ENCODE peak calls at places on chromosomes 5 and 9, in six cellular contexts. P is epithelial cell of esophagus, E is suprapubic skin, F is dorsolateral prefrontal cortex, L is fibroblast of pulmonary artery, O is sigmoid colon. V is an unnamed sample.

GRCh38 chr5:61245486-61245885 is 83.2 kb upstream of the SMIM15 start:
- DNase-seq in P (peak), E (no peak), F (no peak), L (peak), O (no peak), V (no peak)

GRCh38 chr9:15509931-15510788 is 610 bp downstream of the PSIP1 start:
- DNase-seq in P (no peak), E (no peak), F (no peak), L (peak), O (peak), V (no peak)

GRCh38 chr5:122195784-122196394 is 66.5 kb downstream of the ZNF474 start:
- DNase-seq in P (peak), E (no peak), F (peak), L (peak), O (no peak), V (peak)

GRCh38 chr9:80649001-80649420 is 1040.3 kb downstream of the TLE1 start:
- DNase-seq in P (peak), E (no peak), F (peak), L (peak), O (peak), V (no peak)

GRCh38 chr9:88278036-88278435 is 110.2 kb upstream of the SPIN1 start:
- DNase-seq in P (no peak), E (no peak), F (no peak), L (no peak), O (no peak), V (no peak)

GRCh38 chr5:56155992-56156584 is 77.0 kb downstream of the ANKRD55 start:
- DNase-seq in P (no peak), E (no peak), F (peak), L (no peak), O (peak), V (no peak)

GRCh38 chr5:114467729-114468128 is 105.9 kb downstream of the KCNN2 start:
- DNase-seq in P (no peak), E (no peak), F (no peak), L (no peak), O (no peak), V (peak)

GRCh38 chr9:98506422-98507054 is 202.2 kb downstream of the GABBR2 start:
- DNase-seq in P (no peak), E (no peak), F (no peak), L (no peak), O (no peak), V (no peak)

GRCh38 chr5:149517461-149518122 is 33.6 kb downstream of the CSNK1A1 start:
- DNase-seq in P (peak), E (no peak), F (peak), L (peak), O (no peak), V (no peak)

GRCh38 chr5:9431496-9432258 is 114.2 kb downstream of the SEMA5A start:
- DNase-seq in P (no peak), E (no peak), F (no peak), L (peak), O (no peak), V (peak)

GRCh38 chr5:33936004-33936380 is 194 bp upstream of the RXFP3 start:
- DNase-seq in P (peak), E (no peak), F (no peak), L (peak), O (no peak), V (peak)

GRCh38 chr5:127400946-127401670 is 110.5 kb downstream of the MEGF10 start:
- DNase-seq in P (no peak), E (no peak), F (no peak), L (no peak), O (no peak), V (no peak)

GRCh38 chr5:145775893-145776444 is 59.2 kb downstream of the PRELID2 start:
- DNase-seq in P (peak), E (no peak), F (no peak), L (peak), O (no peak), V (peak)

GRCh38 chr5:15260347-15261278 is 239.4 kb upstream of the FBXL7 start:
- DNase-seq in P (no peak), E (no peak), F (no peak), L (peak), O (no peak), V (no peak)

GRCh38 chr9:98361645-98362044 is 106.2 kb upstream of the TBC1D2 start:
- DNase-seq in P (no peak), E (no peak), F (no peak), L (no peak), O (no peak), V (no peak)

GRCh38 chr9:35519697-35520403 is 29.9 kb downstream of the RUSC2 start:
- DNase-seq in P (peak), E (no peak), F (no peak), L (no peak), O (no peak), V (no peak)

GRCh38 chr9:88007291-88007650 is 32.9 kb upstream of the CDK20 start:
- DNase-seq in P (no peak), E (no peak), F (no peak), L (no peak), O (no peak), V (no peak)

GRCh38 chr9:117704024-117704575 is at the start of gene TLR4:
- DNase-seq in P (peak), E (peak), F (peak), L (peak), O (peak), V (peak)

GRCh38 chr5:25423271-25423670 is 778.5 kb upstream of the CDH10 start:
- DNase-seq in P (no peak), E (no peak), F (no peak), L (no peak), O (no peak), V (no peak)

GRCh38 chr5:2891781-2892180 is 140.3 kb upstream of the IRX2 start:
- DNase-seq in P (no peak), E (peak), F (no peak), L (no peak), O (no peak), V (no peak)

GRCh38 chr5:151562019-151562707 is 29.0 kb downstream of the FAT2 start:
- DNase-seq in P (no peak), E (no peak), F (no peak), L (no peak), O (no peak), V (no peak)

GRCh38 chr9:92970467-92970923 is 23.2 kb downstream of the FGD3 start:
- DNase-seq in P (peak), E (peak), F (no peak), L (peak), O (no peak), V (peak)

GRCh38 chr5:139482050-139482889 is at the start of gene STING1:
- DNase-seq in P (peak), E (peak), F (peak), L (peak), O (peak), V (peak)

GRCh38 chr5:81631124-81631523 is 119.8 kb downstream of the SSBP2 start:
- DNase-seq in P (no peak), E (no peak), F (no peak), L (no peak), O (no peak), V (no peak)

GRCh38 chr5:18465833-18466681 is 831.8 kb downstream of the TAF11L14 start:
- DNase-seq in P (peak), E (no peak), F (peak), L (peak), O (no peak), V (peak)

GRCh38 chr9:5336683-5337082 is 3.0 kb downstream of the RLN1 start:
- DNase-seq in P (no peak), E (no peak), F (no peak), L (no peak), O (no peak), V (no peak)

GRCh38 chr5:89199306-89199705 is 316.3 kb upstream of the MEF2C start:
- DNase-seq in P (no peak), E (no peak), F (no peak), L (no peak), O (no peak), V (no peak)

GRCh38 chr5:89203611-89204010 is 320.6 kb upstream of the MEF2C start:
- DNase-seq in P (no peak), E (no peak), F (no peak), L (no peak), O (no peak), V (no peak)

GRCh38 chr5:89204766-89205165 is 321.8 kb upstream of the MEF2C start:
- DNase-seq in P (no peak), E (no peak), F (no peak), L (no peak), O (no peak), V (no peak)

DNA sequence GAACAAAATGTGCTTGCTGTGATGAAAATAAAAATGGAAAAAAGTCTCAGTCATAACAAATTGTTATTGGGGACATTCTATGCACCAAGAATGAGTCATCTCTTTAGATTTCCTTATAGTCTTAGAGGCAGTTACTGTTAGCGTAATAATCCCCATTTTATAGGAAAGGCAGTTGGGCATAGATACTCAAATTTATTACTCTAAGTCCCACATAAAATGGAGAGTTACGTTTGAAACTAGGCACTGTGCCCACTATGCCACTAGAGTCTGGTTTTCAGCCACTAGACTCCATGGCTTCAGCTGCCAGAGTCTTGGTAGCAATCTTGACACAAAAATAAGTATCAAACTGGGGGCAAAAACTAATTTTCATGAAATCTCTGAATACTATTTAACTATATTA is 317.9 kb upstream of the MEF2C start:
- DNase-seq in P (no peak), E (no peak), F (no peak), L (no peak), O (no peak), V (no peak)
- TF ChIP-seq CTCF in P (no peak), E (no peak), F (no peak), L (no peak), O (no peak), V (no peak)

GRCh38 chr5:155938051-155938450 is 388.9 kb upstream of the SGCD start:
- DNase-seq in P (no peak), E (no peak), F (no peak), L (no peak), O (no peak), V (no peak)

GRCh38 chr5:155941340-155941739 is 385.6 kb upstream of the SGCD start:
- DNase-seq in P (no peak), E (no peak), F (no peak), L (no peak), O (no peak), V (no peak)

GRCh38 chr5:155947394-155948062 is 379.4 kb upstream of the SGCD start:
- DNase-seq in P (no peak), E (no peak), F (no peak), L (no peak), O (no peak), V (no peak)

DNA sequence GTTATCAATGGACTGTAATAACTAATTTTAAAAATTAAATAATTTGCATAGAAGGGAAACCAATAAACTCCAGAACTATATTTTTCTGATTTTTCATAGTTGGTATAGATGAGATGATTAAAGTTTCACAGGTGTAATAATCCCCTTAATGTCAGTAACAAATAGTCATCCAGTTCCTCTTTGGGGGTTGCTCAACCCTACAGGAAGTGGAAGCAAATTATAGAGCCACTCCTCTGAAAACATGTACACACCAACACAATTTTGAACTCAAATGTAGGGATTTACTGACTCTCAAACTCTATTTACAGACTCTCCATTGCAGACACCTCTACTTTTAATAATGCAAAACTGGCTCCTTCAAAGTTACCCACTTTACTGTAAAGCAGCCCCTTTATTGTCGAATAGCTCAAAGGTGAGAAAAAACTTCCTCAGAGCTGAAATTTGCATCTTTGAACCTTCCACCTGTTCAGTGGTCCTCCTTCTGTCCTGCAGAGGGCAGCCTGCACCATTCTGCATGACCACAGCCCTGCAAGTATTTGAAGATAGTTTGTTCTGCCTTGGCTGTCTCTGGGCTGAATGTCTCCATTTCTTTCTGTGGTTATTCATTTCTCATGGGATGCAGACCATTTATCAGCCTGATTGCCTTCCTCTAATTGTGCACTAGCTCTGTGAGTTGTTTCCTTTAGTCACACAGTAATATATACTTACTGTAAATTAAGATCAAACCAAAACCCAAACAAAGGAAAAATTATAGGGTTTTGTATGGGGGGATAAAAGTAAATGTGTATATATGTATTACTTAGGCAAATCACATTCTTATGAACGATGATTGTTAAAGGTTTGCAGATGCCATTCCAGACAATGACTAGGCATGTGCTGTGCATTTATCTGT is 383.2 kb upstream of the SGCD start:
- DNase-seq in P (peak), E (no peak), F (peak), L (peak), O (no peak), V (no peak)
- TF ChIP-seq CTCF in P (peak), E (no peak), F (peak), L (peak), O (peak), V (peak)

DNA sequence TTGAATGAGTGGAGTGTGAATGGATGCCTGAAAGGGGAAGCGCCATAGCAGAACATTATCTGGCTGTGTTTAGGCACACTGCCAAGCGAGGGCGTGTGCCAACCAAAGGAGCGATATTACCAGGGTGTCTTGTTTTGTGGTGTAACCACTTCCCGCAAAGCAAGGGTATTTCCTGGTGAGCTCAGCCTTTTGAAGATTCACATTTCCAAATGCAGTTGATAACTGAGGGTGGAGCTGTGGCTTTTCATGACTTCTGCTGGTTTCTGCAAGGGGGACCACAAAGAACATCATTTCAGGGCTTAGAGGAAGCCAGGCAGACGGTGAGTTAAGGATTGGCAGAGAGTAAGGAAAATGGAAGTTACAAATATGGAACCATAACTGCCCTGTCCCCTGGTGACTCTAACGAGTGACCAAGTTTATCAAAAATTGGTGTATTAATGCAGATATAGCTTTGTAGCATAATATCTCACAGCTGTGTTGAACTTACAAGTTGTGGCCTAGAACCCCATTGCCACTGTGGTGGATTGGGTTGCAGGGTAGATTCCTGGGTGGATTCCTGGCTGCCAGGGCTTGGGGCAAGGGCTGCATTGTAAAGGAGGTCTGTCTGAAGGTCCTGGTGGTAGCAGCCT is 71.4 kb downstream of the RALGPS1 start:
- DNase-seq in P (peak), E (no peak), F (peak), L (peak), O (no peak), V (no peak)
- TF ChIP-seq CTCF in P (no peak), E (no peak), F (no peak), L (no peak), O (no peak), V (no peak)

GRCh38 chr5:38663276-38663675 is 106.8 kb upstream of the LIFR start:
- DNase-seq in P (no peak), E (no peak), F (no peak), L (no peak), O (no peak), V (no peak)

GRCh38 chr5:38662088-38662487 is 105.6 kb upstream of the LIFR start:
- DNase-seq in P (no peak), E (no peak), F (no peak), L (no peak), O (no peak), V (no peak)

GRCh38 chr5:38655691-38656090 is 99.2 kb upstream of the LIFR start:
- DNase-seq in P (no peak), E (no peak), F (no peak), L (no peak), O (no peak), V (no peak)

GRCh38 chr5:38657020-38657419 is 100.6 kb upstream of the LIFR start:
- DNase-seq in P (no peak), E (no peak), F (no peak), L (no peak), O (no peak), V (no peak)

DNA sequence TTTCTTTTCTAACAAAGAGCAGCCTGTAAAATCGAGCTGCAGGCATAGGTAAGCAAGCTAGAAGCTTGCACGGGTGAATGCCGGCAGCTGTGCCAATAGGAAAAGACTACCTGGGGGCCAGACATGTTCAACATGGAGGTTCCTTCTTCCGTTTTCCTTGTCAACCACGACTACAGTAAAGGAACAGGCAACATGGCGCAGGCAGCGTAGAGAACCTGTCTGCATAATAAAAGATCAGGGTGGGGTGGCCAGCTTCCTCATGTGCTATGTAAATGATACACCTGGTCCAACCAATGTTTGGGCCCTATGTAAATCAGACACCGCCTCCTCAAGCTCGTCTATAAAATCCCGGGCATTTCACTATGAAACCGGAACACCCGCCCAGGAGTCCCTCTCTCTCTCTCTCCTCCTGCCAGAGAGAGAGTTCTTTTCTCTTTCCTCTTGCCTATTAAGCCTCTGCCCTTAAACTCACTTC is 103.8 kb upstream of the LIFR start:
- DNase-seq in P (peak), E (no peak), F (no peak), L (no peak), O (no peak), V (no peak)
- TF ChIP-seq CTCF in P (no peak), E (no peak), F (no peak), L (no peak), O (no peak), V (no peak)

GRCh38 chr9:34396276-34397214 is 19.8 kb upstream of the MYORG start:
- DNase-seq in P (no peak), E (no peak), F (no peak), L (no peak), O (no peak), V (no peak)
- TF ChIP-seq CTCF in P (no peak), E (no peak), F (no peak), L (no peak), O (no peak), V (no peak)

DNA sequence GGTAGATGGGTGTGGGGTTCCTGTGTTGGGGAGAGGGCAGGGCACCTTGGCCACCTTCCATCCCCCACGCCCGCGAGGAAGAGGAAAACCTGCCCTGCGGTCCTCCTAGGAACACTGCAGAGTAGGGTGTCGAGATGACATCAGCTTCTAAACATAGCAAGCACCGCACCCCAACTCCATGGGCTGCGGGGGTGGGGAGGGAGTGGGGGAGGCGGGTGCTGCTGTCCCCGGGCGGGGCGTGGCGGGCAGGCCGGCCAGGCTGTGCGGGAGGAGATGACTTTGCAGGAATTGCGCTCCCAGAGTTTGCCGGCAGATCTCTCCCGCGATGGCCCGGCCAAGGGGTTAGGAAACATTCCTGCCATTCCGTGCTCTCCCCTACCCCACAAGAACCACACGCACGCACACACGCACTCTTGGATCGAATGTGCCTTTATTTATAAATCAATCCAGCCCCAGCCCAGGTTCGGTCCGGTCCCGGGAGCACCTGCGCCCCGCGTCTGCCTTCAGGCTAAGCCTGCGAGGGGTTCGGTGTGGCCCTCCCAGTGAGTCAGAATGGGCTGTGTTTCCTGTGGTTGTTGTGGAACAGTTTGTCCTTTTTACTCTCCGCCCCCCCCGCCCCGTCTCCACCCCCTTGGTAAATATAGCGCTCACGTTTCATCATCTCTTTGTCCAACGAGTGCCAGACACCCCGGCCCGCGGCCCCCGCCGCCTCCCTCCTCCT is 5.2 kb upstream of the KLF9 start:
- DNase-seq in P (peak), E (peak), F (peak), L (peak), O (peak), V (peak)
- TF ChIP-seq CTCF in P (peak), E (no peak), F (no peak), L (no peak), O (peak), V (peak)

GRCh38 chr9:26566141-26566540 is 326.5 kb downstream of the CAAP1 start:
- DNase-seq in P (no peak), E (no peak), F (no peak), L (no peak), O (no peak), V (no peak)

GRCh38 chr9:26565131-26565530 is 327.5 kb downstream of the CAAP1 start:
- DNase-seq in P (no peak), E (no peak), F (peak), L (no peak), O (no peak), V (no peak)

DNA sequence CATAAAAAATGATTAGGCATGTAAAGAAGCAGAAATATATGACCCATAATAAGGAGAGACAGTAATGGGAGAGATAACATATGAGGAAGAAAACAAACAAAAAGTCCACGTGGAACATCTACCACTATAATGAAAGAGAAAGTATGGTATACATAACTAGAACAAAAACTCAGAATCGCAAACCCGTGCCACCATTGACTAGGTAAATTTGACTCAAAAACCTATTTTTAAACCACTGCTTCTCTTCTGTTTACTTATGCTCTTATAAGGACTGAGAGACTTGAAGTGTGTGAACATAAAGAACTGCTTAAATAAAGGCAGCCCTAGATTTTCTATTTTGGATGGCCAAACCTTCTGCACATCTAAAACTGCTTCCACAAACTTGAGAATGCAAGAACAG is 330.7 kb downstream of the CAAP1 start:
- DNase-seq in P (no peak), E (no peak), F (no peak), L (no peak), O (no peak), V (no peak)
- TF ChIP-seq CTCF in P (no peak), E (no peak), F (no peak), L (no peak), O (no peak), V (no peak)

V was measured in HFFc6.